ENCODE peak calls at places on chromosomes 4 and X, in four cellular contexts. A is H1, I is GM12878, S is HCT116. Y is an unnamed sample.

GRCh38 chr4:93373893-93374860 is 454.4 kb upstream of the ATOH1 start:
- DNase-seq in A (no peak), I (no peak), S (no peak), Y (no peak)

GRCh38 chr4:1532549-1533395 is 126.5 kb upstream of the NKX1-1 start:
- DNase-seq in S (no peak), I (no peak), A (no peak), Y (no peak)

GRCh38 chrX:135707880-135708279 is 5.6 kb upstream of the CT45A1 start:
- DNase-seq in A (peak), I (no peak), S (peak), Y (no peak)

GRCh38 chrX:7746861-7747260 is 96.1 kb upstream of the VCX start:
- DNase-seq in S (no peak), I (no peak), A (no peak), Y (no peak)

GRCh38 chr4:159390648-159391047 is 287.8 kb downstream of the RAPGEF2 start:
- DNase-seq in S (peak), A (no peak), I (no peak), Y (no peak)

GRCh38 chr4:57089549-57089948 is 20.6 kb downstream of the IGFBP7 start:
- DNase-seq in S (no peak), A (no peak), I (no peak), Y (no peak)

GRCh38 chrX:40062525-40063193 is 35.1 kb downstream of the BCOR start:
- DNase-seq in I (no peak), S (no peak), A (no peak), Y (no peak)

GRCh38 chr4:146159384-146160058 is 16.0 kb upstream of the LSM6 start:
- DNase-seq in A (no peak), I (no peak), S (no peak), Y (no peak)

GRCh38 chr4:9932771-9933170 is 88.5 kb downstream of the SLC2A9 start:
- DNase-seq in A (no peak), I (no peak), S (no peak), Y (no peak)

DNA sequence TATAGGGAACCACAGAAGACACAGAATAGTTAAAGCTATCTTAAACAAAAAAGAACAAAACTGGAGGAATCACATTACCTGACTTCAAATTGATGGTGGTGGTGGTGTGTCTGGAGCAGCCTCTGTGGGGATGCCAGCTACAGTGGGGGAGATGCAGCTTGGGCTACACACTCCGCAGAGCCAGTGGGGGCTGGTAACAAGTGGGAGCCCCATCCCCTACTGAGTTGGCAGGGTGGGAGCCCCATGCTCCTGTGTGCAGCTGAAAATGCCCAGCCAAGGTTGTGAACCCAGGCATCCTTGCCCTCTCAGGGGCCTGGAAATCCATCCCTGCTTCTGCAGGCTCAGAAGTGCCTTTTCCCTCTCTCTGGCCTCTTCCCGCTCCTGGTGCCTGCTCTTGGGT is 38.8 kb downstream of the SH3BGRL start:
- DNase-seq in S (no peak), I (no peak), A (no peak), Y (no peak)
- TF ChIP-seq JUND in S (no peak), I (no peak), A (no peak), Y (no peak)

GRCh38 chrX:101550825-101551767 is 749 bp downstream of the ARMCX1 start:
- DNase-seq in S (no peak), A (peak), I (no peak), Y (peak)
- TF ChIP-seq JUND in S (no peak), A (no peak), I (no peak), Y (no peak)

GRCh38 chr4:89538171-89538570 is 230.6 kb upstream of the GPRIN3 start:
- DNase-seq in A (no peak), I (no peak), S (no peak), Y (no peak)

GRCh38 chr4:89541998-89542397 is 234.4 kb upstream of the GPRIN3 start:
- DNase-seq in A (no peak), S (no peak), I (no peak), Y (no peak)

GRCh38 chr4:89539374-89539773 is 231.8 kb upstream of the GPRIN3 start:
- DNase-seq in S (no peak), I (no peak), A (no peak), Y (no peak)

GRCh38 chr4:89538886-89539285 is 231.3 kb upstream of the GPRIN3 start:
- DNase-seq in A (no peak), S (no peak), I (no peak), Y (no peak)

GRCh38 chr4:89539797-89540711 is 232.5 kb upstream of the GPRIN3 start:
- DNase-seq in I (no peak), S (no peak), A (no peak), Y (no peak)
- TF ChIP-seq JUND in I (no peak), S (no peak), A (no peak), Y (no peak)

GRCh38 chrX:119381349-119381944 is 17.7 kb upstream of the SLC25A43 start:
- DNase-seq in I (no peak), S (no peak), A (no peak), Y (no peak)

DNA sequence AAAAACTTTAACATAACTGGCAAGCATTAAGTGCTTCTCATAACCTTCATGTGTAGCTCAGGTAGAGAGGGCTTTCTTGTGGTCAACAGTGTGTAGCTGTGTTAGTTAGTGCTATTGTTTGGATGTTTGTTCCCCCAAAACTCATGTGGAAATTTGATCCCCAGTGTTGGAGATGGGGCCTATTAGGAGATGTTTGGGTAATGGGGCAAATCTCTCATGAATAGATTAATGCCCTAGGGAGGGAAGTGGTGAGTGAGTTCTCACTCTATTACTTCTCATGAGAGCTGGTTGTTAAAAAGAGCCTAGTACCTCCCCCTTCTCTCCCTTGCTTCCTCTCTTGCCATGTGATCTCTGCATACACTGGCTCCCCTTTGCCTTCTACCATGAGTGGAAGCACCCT is 16.5 kb upstream of the SLC25A43 start:
- DNase-seq in S (no peak), A (no peak), I (no peak), Y (no peak)
- TF ChIP-seq JUND in S (no peak), A (no peak), I (no peak), Y (no peak)

GRCh38 chr4:30245140-30245539 is 475.0 kb upstream of the PCDH7 start:
- DNase-seq in A (no peak), S (no peak), I (no peak), Y (no peak)
- TF ChIP-seq JUND in A (no peak), S (no peak), I (no peak), Y (no peak)

GRCh38 chr4:148112231-148112982 is 329.8 kb downstream of the NR3C2 start:
- DNase-seq in A (no peak), S (no peak), I (no peak), Y (no peak)
- TF ChIP-seq JUND in A (no peak), S (no peak), I (no peak), Y (no peak)

DNA sequence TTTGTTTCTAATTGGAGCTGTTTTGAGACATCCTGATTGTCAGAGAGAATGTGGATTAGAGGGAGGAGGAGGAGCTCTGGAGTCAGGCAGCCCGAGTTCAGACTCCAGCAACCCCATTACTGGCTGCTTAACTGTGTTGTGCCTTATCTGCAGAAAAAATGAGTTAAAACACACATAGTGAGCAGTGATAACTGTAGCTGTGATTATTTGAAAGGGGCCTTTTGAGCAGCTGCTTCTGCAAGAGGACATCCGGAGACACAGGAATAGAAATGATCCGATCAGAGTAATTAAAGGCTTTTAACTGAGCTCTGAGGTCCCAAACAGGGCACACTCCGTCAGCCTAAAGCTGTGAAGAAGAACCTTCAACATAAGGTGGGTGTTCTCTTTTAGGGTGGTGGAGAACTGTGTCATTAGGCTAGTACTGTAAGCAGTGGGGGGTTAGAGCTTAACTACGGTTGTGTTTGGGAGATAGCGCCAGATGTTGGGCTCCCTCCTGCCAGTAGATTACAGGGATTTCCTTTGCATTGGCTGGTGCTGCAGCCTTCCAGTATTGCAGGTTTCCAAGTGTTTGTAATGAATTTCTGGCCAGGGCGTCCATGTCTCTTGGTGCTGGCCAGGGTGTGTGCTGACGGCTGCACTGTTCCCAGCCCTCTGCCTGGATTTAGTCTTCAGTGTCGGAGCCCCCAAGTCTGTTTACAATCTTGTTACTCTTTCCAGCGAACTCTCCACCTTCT is 24.3 kb downstream of the ADD1 start:
- DNase-seq in A (no peak), I (no peak), S (no peak), Y (no peak)
- TF ChIP-seq JUND in A (no peak), I (no peak), S (no peak), Y (no peak)

GRCh38 chrX:9071031-9071650 is 37.2 kb upstream of the FAM9B start:
- DNase-seq in I (no peak), S (no peak), A (no peak), Y (no peak)

GRCh38 chrX:9072281-9072680 is 38.4 kb upstream of the FAM9B start:
- DNase-seq in I (no peak), S (no peak), A (no peak), Y (no peak)
- TF ChIP-seq JUND in I (no peak), S (no peak), A (no peak), Y (no peak)

GRCh38 chrX:12929701-12930100 is 23.3 kb downstream of the TLR8 start:
- DNase-seq in A (no peak), I (no peak), S (no peak), Y (no peak)
- TF ChIP-seq JUND in A (no peak), I (no peak), S (no peak), Y (no peak)

DNA sequence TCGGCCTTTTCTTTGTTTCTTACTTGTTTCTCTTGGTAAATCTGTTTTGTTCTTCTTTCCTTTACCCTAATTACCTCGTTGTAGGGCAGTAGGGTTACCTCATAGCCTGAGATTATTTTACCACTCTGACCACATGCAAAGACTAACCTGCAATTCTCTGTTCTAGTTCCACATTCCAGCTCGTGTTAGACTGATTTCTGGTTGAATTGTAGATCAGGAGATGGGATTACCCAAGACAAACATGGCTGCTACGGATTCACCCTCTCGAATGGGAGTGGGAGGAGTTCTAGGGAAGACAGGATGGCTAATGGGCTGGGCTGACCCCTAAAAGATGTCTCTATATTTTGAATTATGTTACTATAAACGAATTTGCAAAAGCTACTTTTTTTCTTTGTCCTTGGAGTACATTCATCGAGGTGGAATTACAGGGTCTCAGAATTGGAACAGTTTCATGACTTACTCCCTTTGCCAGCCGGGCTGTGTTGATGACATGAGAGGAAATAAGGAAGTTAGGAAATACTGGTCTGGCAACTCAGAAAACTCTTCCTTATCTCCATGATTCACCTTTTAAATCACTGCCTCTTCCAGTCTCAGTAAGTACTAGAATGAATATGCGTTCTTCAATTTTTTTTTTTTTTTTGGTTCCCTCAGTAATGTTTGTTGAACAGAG is 36.7 kb upstream of the FBXW7 start:
- DNase-seq in S (no peak), A (no peak), I (no peak), Y (no peak)
- TF ChIP-seq JUND in S (no peak), A (no peak), I (no peak), Y (no peak)

Y was measured in T47D.